ENCODE peak calls at places on chromosomes 2 and 18, in ten cellular contexts. Q, S, C, A, M, X, G, I, H and P are unnamed samples.

GRCh38 chr2:48175254-48175653 is 269.0 kb upstream of the FBXO11 start:
- DNase-seq in Q (no peak), S (no peak), C (peak), A (no peak), M (no peak), X (no peak), G (no peak), I (peak), H (no peak), P (no peak)

GRCh38 chr2:61275575-61276184 is 113.7 kb downstream of the C2orf74 start:
- DNase-seq in Q (no peak), S (no peak), C (no peak), A (no peak), M (no peak), X (no peak), G (no peak), I (no peak), H (no peak), P (peak)

GRCh38 chr2:100702444-100703134 is 117.3 kb upstream of the NPAS2 start:
- DNase-seq in Q (no peak), S (no peak), C (no peak), A (no peak), M (no peak), X (no peak), G (no peak), I (no peak), H (no peak), P (no peak)

GRCh38 chr2:29443627-29444026 is 328.4 kb downstream of the CLIP4 start:
- DNase-seq in Q (no peak), S (no peak), C (no peak), A (no peak), M (no peak), X (no peak), G (no peak), I (no peak), H (no peak), P (peak)

GRCh38 chr2:239291505-239292350 is 109.1 kb downstream of the HDAC4 start:
- DNase-seq in Q (no peak), S (peak), C (no peak), A (peak), M (peak), X (peak), G (no peak), I (no peak), H (no peak), P (no peak)

GRCh38 chr2:27729198-27729597 is 42.3 kb upstream of the MRPL33 start:
- DNase-seq in Q (no peak), S (no peak), C (no peak), A (no peak), M (no peak), X (no peak), G (no peak), I (no peak), H (no peak), P (no peak)

GRCh38 chr18:23406271-23406787 is 46.8 kb upstream of the RIOK3 start:
- DNase-seq in Q (no peak), S (no peak), C (no peak), A (no peak), M (no peak), X (no peak), G (no peak), I (no peak), H (no peak), P (no peak)

GRCh38 chr2:28821295-28821958 is 10.8 kb downstream of the SPDYA start:
- DNase-seq in Q (peak), S (no peak), C (no peak), A (peak), M (no peak), X (peak), G (peak), I (peak), H (peak), P (peak)

GRCh38 chr2:230305416-230306275 is 21.3 kb upstream of the SP140L start:
- DNase-seq in Q (no peak), S (no peak), C (no peak), A (no peak), M (no peak), X (no peak), G (no peak), I (no peak), H (no peak), P (no peak)

GRCh38 chr2:189092936-189093335 is 86.6 kb downstream of the COL5A2 start:
- DNase-seq in Q (no peak), S (peak), C (peak), A (no peak), M (peak), X (peak), G (no peak), I (peak), H (no peak), P (no peak)

GRCh38 chr2:85511008-85511895 is 27.7 kb upstream of the MAT2A start:
- DNase-seq in Q (no peak), S (no peak), C (no peak), A (no peak), M (no peak), X (no peak), G (no peak), I (no peak), H (no peak), P (no peak)

GRCh38 chr2:222319576-222320440 is 21.0 kb upstream of the PAX3 start:
- DNase-seq in Q (peak), S (no peak), C (no peak), A (peak), M (peak), X (no peak), G (no peak), I (no peak), H (no peak), P (no peak)

GRCh38 chr2:186984966-186985365 is 136.0 kb upstream of the ZSWIM2 start:
- DNase-seq in Q (no peak), S (no peak), C (no peak), A (no peak), M (no peak), X (no peak), G (no peak), I (no peak), H (no peak), P (no peak)

GRCh38 chr2:100104718-100105677 is 37.4 kb downstream of the AFF3 start:
- DNase-seq in Q (peak), S (no peak), C (no peak), A (peak), M (peak), X (no peak), G (peak), I (no peak), H (no peak), P (no peak)

GRCh38 chr2:179802483-179802882 is 58.9 kb downstream of the ZNF385B start:
- DNase-seq in Q (no peak), S (no peak), C (no peak), A (no peak), M (no peak), X (no peak), G (no peak), I (no peak), H (no peak), P (no peak)

GRCh38 chr2:166665991-166666940 is 172.2 kb upstream of the SCN7A start:
- DNase-seq in Q (no peak), S (no peak), C (peak), A (no peak), M (no peak), X (no peak), G (no peak), I (no peak), H (no peak), P (no peak)

GRCh38 chr2:200365209-200365608 is 58.7 kb downstream of the SPATS2L start:
- DNase-seq in Q (no peak), S (no peak), C (no peak), A (no peak), M (no peak), X (no peak), G (no peak), I (no peak), H (no peak), P (no peak)

GRCh38 chr2:126571403-126571802 is 84.6 kb upstream of the GYPC start:
- DNase-seq in Q (no peak), S (no peak), C (no peak), A (no peak), M (no peak), X (no peak), G (no peak), I (no peak), H (no peak), P (no peak)

GRCh38 chr18:48488388-48488850 is 50.4 kb upstream of the CTIF start:
- DNase-seq in Q (no peak), S (no peak), C (peak), A (no peak), M (peak), X (no peak), G (peak), I (peak), H (no peak), P (peak)

GRCh38 chr18:3998698-3999333 is 456.3 kb downstream of the DLGAP1 start:
- DNase-seq in Q (no peak), S (no peak), C (peak), A (peak), M (no peak), X (no peak), G (no peak), I (peak), H (no peak), P (peak)

GRCh38 chr2:25368650-25369049 is 26.9 kb upstream of the DNMT3A start:
- DNase-seq in Q (no peak), S (peak), C (peak), A (no peak), M (no peak), X (no peak), G (no peak), I (peak), H (no peak), P (no peak)

GRCh38 chr18:79452190-79452990 is 56.7 kb downstream of the NFATC1 start:
- DNase-seq in Q (no peak), S (no peak), C (no peak), A (no peak), M (no peak), X (no peak), G (no peak), I (no peak), H (no peak), P (no peak)

GRCh38 chr18:56402872-56403516 is 235.4 kb downstream of the TXNL1 start:
- DNase-seq in Q (no peak), S (no peak), C (peak), A (no peak), M (peak), X (no peak), G (no peak), I (peak), H (no peak), P (peak)

GRCh38 chr2:10399358-10399757 is 48.8 kb downstream of the ODC1 start:
- DNase-seq in Q (no peak), S (no peak), C (no peak), A (no peak), M (no peak), X (no peak), G (no peak), I (no peak), H (no peak), P (no peak)

GRCh38 chr2:66437055-66437454 is 2.1 kb downstream of the MEIS1 start:
- DNase-seq in Q (no peak), S (no peak), C (no peak), A (no peak), M (no peak), X (no peak), G (no peak), I (no peak), H (no peak), P (peak)

GRCh38 chr2:195769975-195770374 is 112.9 kb downstream of the SLC39A10 start:
- DNase-seq in Q (no peak), S (no peak), C (peak), A (no peak), M (no peak), X (no peak), G (no peak), I (no peak), H (no peak), P (peak)

GRCh38 chr18:23134780-23135678 is at the start of gene CABLES1:
- DNase-seq in Q (peak), S (peak), C (peak), A (peak), M (peak), X (peak), G (peak), I (no peak), H (no peak), P (no peak)

GRCh38 chr18:50649821-50650220 is 89.9 kb downstream of the MAPK4 start:
- DNase-seq in Q (no peak), S (peak), C (no peak), A (no peak), M (peak), X (no peak), G (no peak), I (no peak), H (no peak), P (no peak)

GRCh38 chr2:149904352-149904751 is 316.8 kb upstream of the MMADHC start:
- DNase-seq in Q (no peak), S (no peak), C (no peak), A (no peak), M (no peak), X (no peak), G (no peak), I (no peak), H (no peak), P (no peak)

GRCh38 chr2:7845332-7845731 is 836.5 kb upstream of the ID2 start:
- DNase-seq in Q (no peak), S (no peak), C (peak), A (no peak), M (no peak), X (no peak), G (no peak), I (peak), H (no peak), P (peak)

GRCh38 chr18:76467371-76468190 is 27.5 kb downstream of the ZNF516 start:
- DNase-seq in Q (no peak), S (peak), C (no peak), A (no peak), M (peak), X (no peak), G (no peak), I (no peak), H (no peak), P (no peak)

GRCh38 chr2:33033524-33034150 is 86.9 kb downstream of the LTBP1 start:
- DNase-seq in Q (no peak), S (no peak), C (peak), A (no peak), M (no peak), X (no peak), G (no peak), I (no peak), H (no peak), P (peak)
- TF ChIP-seq CTCF in Q (peak), S (peak), C (peak), A (peak), M (peak), X (peak), G (no peak), I (peak), H (peak), P (peak)

DNA sequence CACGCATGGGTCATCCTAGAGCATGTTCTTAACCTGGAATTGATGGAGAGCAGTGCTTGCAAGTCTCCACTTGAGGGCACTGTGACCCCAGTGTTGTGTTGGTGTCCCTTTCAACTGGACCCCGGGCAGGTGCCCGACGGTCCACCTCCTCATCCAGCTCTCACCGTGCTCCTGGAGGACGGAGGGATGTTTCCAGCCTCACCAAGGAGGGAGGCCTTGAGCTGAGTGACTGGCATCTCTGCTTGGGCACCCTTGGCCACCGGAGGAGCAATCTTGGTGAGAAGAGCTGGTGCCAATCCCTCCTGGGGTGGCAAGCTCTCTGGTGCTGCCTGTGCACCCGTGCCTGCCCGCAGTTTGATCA is 45.4 kb upstream of the ASB18 start:
- DNase-seq in Q (peak), S (no peak), C (no peak), A (peak), M (no peak), X (no peak), G (no peak), I (no peak), H (no peak), P (peak)
- TF ChIP-seq CTCF in Q (peak), S (peak), C (peak), A (peak), M (peak), X (no peak), G (no peak), I (peak), H (peak), P (peak)

GRCh38 chr2:112731479-112731878 is 10.7 kb downstream of the NT5DC4 start:
- DNase-seq in Q (no peak), S (no peak), C (no peak), A (no peak), M (no peak), X (no peak), G (no peak), I (no peak), H (no peak), P (no peak)
- TF ChIP-seq CTCF in Q (no peak), S (no peak), C (no peak), A (no peak), M (no peak), X (no peak), G (no peak), I (no peak), H (no peak), P (no peak)

GRCh38 chr2:47009368-47009767 is 93.8 kb upstream of the MCFD2 start:
- DNase-seq in Q (no peak), S (no peak), C (no peak), A (no peak), M (no peak), X (no peak), G (no peak), I (no peak), H (no peak), P (no peak)
- TF ChIP-seq CTCF in Q (no peak), S (no peak), C (no peak), A (no peak), M (no peak), X (no peak), G (no peak), I (no peak), H (no peak), P (no peak)

GRCh38 chr18:64712035-64712434 is 563.1 kb upstream of the LINC00305 start:
- DNase-seq in Q (no peak), S (no peak), C (no peak), A (no peak), M (no peak), X (no peak), G (no peak), I (no peak), H (no peak), P (peak)

GRCh38 chr18:64713284-64713683 is 564.4 kb upstream of the LINC00305 start:
- DNase-seq in Q (no peak), S (no peak), C (no peak), A (no peak), M (peak), X (peak), G (no peak), I (no peak), H (peak), P (no peak)

GRCh38 chr18:64720781-64721464 is 572.0 kb upstream of the LINC00305 start:
- DNase-seq in Q (no peak), S (no peak), C (no peak), A (peak), M (no peak), X (no peak), G (peak), I (no peak), H (no peak), P (no peak)

DNA sequence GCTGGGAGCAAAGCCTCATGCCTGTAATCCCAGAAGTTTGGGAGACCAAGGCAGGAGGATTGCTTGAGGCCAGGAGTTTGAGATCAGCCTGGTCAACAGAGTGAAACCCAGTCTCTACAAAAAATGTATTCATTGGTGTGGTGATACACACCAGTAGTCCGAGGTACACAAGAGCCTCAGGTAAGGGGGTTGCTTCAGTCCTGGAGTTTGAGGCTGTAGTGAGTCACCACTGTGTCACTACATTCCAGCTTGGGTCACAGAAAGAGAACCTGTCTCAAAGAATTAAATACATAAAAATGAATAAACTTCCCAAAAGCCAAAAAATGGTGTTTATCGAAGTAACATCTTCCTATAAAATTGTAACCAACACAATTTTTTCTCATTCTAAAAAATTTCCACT is 568.1 kb upstream of the LINC00305 start:
- DNase-seq in Q (no peak), S (no peak), C (no peak), A (no peak), M (no peak), X (no peak), G (no peak), I (no peak), H (no peak), P (peak)
- TF ChIP-seq CTCF in Q (no peak), S (no peak), C (no peak), A (no peak), M (no peak), X (no peak), G (no peak), I (no peak), H (no peak), P (no peak)

DNA sequence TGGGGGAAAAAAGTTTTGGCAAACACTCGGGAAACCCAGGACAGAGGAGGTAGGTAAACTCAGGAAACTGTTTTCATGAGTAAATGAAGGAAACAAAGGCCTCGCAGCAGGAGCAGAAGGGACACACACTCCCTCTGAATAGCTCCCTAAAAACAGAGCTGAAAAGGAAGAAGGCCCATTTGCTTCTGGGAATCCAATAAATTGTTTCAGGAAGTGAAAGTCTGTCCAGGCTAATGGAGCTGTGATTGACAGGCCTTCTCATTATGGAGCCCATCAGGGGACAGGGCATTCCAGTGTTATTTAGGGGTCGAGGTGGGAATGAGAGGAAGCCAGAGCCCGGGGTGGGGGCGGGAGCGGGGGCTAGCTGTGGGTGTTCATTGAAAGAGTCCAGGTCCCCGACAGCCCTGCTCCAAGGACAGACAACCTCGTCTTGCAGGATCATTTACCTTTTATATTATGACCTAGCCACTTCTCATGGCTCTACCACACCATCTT is 81.2 kb downstream of the GBX2 start:
- DNase-seq in Q (no peak), S (no peak), C (no peak), A (no peak), M (no peak), X (no peak), G (no peak), I (no peak), H (no peak), P (no peak)
- TF ChIP-seq CTCF in Q (no peak), S (no peak), C (no peak), A (no peak), M (no peak), X (no peak), G (no peak), I (no peak), H (no peak), P (no peak)

GRCh38 chr2:118932949-118933348 is 9.0 kb upstream of the MARCO start:
- DNase-seq in Q (no peak), S (no peak), C (no peak), A (no peak), M (no peak), X (no peak), G (no peak), I (no peak), H (no peak), P (no peak)
- TF ChIP-seq CTCF in Q (no peak), S (no peak), C (no peak), A (no peak), M (no peak), X (no peak), G (no peak), I (no peak), H (no peak), P (no peak)

GRCh38 chr2:36410681-36411080 is 55.1 kb downstream of the CRIM1 start:
- DNase-seq in Q (no peak), S (no peak), C (no peak), A (no peak), M (no peak), X (no peak), G (no peak), I (no peak), H (no peak), P (no peak)

GRCh38 chr2:36414307-36414706 is 58.7 kb downstream of the CRIM1 start:
- DNase-seq in Q (no peak), S (no peak), C (no peak), A (no peak), M (no peak), X (no peak), G (no peak), I (no peak), H (no peak), P (no peak)

GRCh38 chr2:36413218-36413617 is 57.6 kb downstream of the CRIM1 start:
- DNase-seq in Q (no peak), S (no peak), C (no peak), A (no peak), M (no peak), X (no peak), G (no peak), I (no peak), H (no peak), P (no peak)

GRCh38 chr2:36409971-36410370 is 54.4 kb downstream of the CRIM1 start:
- DNase-seq in Q (no peak), S (no peak), C (no peak), A (no peak), M (no peak), X (no peak), G (no peak), I (no peak), H (no peak), P (peak)

DNA sequence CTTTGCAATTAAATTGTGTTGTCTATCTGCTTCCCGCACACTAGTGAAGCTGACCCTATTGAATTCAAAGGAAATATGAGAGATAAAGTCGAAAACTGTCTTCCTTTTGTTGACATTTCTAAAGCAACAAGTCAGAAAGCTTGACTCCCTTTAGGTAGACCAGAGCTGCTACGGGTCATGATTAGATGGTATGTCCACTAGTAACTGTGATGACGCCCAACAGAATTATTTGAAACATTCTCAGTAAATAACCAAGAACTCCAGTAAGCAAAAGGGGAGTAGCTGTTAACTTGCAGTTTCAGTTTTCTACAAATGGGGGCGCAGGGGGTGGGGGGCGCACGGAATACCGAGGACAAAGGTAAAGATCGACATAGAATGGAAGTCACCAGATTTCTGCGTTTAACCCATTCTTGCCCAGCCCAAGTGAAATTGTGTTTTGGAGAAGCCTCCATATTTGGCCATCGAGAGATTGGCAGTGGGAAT is 56.4 kb downstream of the CRIM1 start:
- DNase-seq in Q (no peak), S (no peak), C (no peak), A (no peak), M (no peak), X (no peak), G (no peak), I (no peak), H (no peak), P (no peak)
- TF ChIP-seq CTCF in Q (no peak), S (no peak), C (no peak), A (no peak), M (no peak), X (no peak), G (no peak), I (no peak), H (no peak), P (no peak)